ENCODE peak calls at places on chromosomes 1 and 21, in seven cellular contexts. G is Calu3; U is lower leg skin; P is NCI-H226; N is HTR-8/SVneo; I is activated CD4-positive, alpha-beta memory T cell treated with anti-CD3 and anti-CD28 coated beads, Interleukin-2, amount 10 ng/mL, durations not matched to agents 7 days and 5 days; W is activated CD8-positive, alpha-beta memory T cell treated with anti-CD3 and anti-CD28 coated beads for 1 hour. Y is an unnamed sample.

GRCh38 chr1:62084304-62084905 is 110.2 kb upstream of the L1TD1 start:
- DNase-seq in G (no peak), U (no peak), P (no peak), N (no peak), I (no peak), W (no peak), Y (no peak)

GRCh38 chr1:204859885-204860284 is 10.8 kb upstream of the NFASC start:
- DNase-seq in G (no peak), U (no peak), P (no peak), N (no peak), I (no peak), W (no peak), Y (no peak)

GRCh38 chr1:4772294-4773010 is 118.0 kb downstream of the AJAP1 start:
- DNase-seq in G (no peak), U (no peak), P (no peak), N (no peak), I (no peak), W (no peak), Y (no peak)

GRCh38 chr1:164707868-164708331 is 148.9 kb downstream of the PBX1 start:
- DNase-seq in G (no peak), U (no peak), P (peak), N (peak), I (no peak), W (no peak), Y (no peak)

GRCh38 chr1:226656601-226657277 is 82.3 kb downstream of the ITPKB start:
- DNase-seq in G (no peak), U (peak), P (peak), N (no peak), I (no peak), W (no peak), Y (no peak)

GRCh38 chr1:98321191-98321590 is 340.3 kb upstream of the SNX7 start:
- DNase-seq in G (no peak), U (no peak), P (no peak), N (no peak), I (no peak), W (no peak), Y (no peak)

GRCh38 chr1:208159542-208160258 is 84.5 kb downstream of the PLXNA2 start:
- DNase-seq in G (no peak), U (no peak), P (peak), N (peak), I (no peak), W (no peak), Y (no peak)

GRCh38 chr21:34969431-34970036 is 79.6 kb downstream of the RUNX1 start:
- DNase-seq in G (no peak), U (no peak), P (no peak), N (no peak), I (no peak), W (no peak), Y (no peak)

GRCh38 chr1:191255354-191256057 is 777.8 kb upstream of the BRINP3 start:
- DNase-seq in G (no peak), U (no peak), P (no peak), N (no peak), I (no peak), W (no peak), Y (no peak)

GRCh38 chr1:227890451-227891222 is 57.1 kb downstream of the WNT9A start:
- DNase-seq in G (no peak), U (peak), P (no peak), N (no peak), I (peak), W (no peak), Y (no peak)

GRCh38 chr21:34078915-34079314 is 5.5 kb downstream of the MRPS6 start:
- DNase-seq in G (no peak), U (no peak), P (no peak), N (no peak), I (peak), W (no peak), Y (no peak)